ENCODE peak calls at places on chromosomes 11 and 22, in nine cellular contexts. Y is ovary; M is stimulated activated CD4-positive, alpha-beta T cell treated with anti-CD3 and anti-CD28 coated beads, Interleukin-4, amount 100 ng/mL, for 1 hour; A is NCI-H1417 treated with DMSO at 0.1 percent for 48 hours; E is activated T-cell treated with anti-CD3 and anti-CD28 coated beads for 1 hour; D is stimulated activated CD8-positive, alpha-beta memory T cell treated with anti-CD3 and anti-CD28 coated beads, Interleukin-12 subunit alpha, Interleukin-12 subunit beta, amount 100 ng/mL, for 1 hour; L is ureter; I is ACHN; R is mucosa of descending colon. N is an unnamed sample.

GRCh38 chr11:129230006-129230405 is 37.9 kb upstream of the ARHGAP32 start:
- DNase-seq in Y (no peak), M (no peak), A (no peak), E (no peak), D (no peak), L (no peak), I (no peak), R (no peak), N (no peak)

GRCh38 chr22:23896523-23897186 is 2.5 kb downstream of the MIF start:
- DNase-seq in Y (no peak), M (no peak), A (no peak), E (no peak), D (no peak), L (no peak), I (no peak), R (no peak), N (no peak)

GRCh38 chr11:45089845-45090499 is 56.5 kb upstream of the PRDM11 start:
- DNase-seq in Y (no peak), M (no peak), A (no peak), E (no peak), D (no peak), L (no peak), I (peak; percentile 18), R (no peak), N (no peak)

GRCh38 chr11:10208045-10208674 is 85.9 kb downstream of the SBF2 start:
- DNase-seq in Y (no peak), M (no peak), A (peak; percentile 19), E (no peak), D (no peak), L (no peak), I (peak; percentile 47), R (no peak), N (no peak)

GRCh38 chr11:36431429-36432092 is 78.5 kb downstream of the TRAF6 start:
- DNase-seq in Y (peak; percentile 76), M (no peak), A (no peak), E (no peak), D (no peak), L (peak; percentile 63), I (peak; percentile 84), R (no peak), N (peak; percentile 34)

GRCh38 chr22:49735411-49736311 is 92.0 kb downstream of the BRD1 start:
- DNase-seq in Y (no peak), M (peak; percentile 19), A (no peak), E (no peak), D (no peak), L (no peak), I (peak; percentile 10), R (no peak), N (no peak)

GRCh38 chr11:79400717-79401330 is 40.0 kb downstream of the TENM4 start:
- DNase-seq in Y (peak; percentile 52), M (no peak), A (no peak), E (no peak), D (no peak), L (no peak), I (peak; percentile 61), R (peak; percentile 54), N (peak; percentile 18)

GRCh38 chr11:74970852-74971395 is 17.8 kb upstream of the NEU3 start:
- DNase-seq in Y (no peak), M (no peak), A (no peak), E (no peak), D (no peak), L (no peak), I (no peak), R (no peak), N (no peak)

GRCh38 chr11:111308140-111308539 is 9.8 kb downstream of the POU2AF3 start:
- DNase-seq in Y (no peak), M (no peak), A (no peak), E (no peak), D (no peak), L (peak; percentile 41), I (peak; percentile 4), R (peak; percentile 83), N (no peak)

GRCh38 chr22:27537481-27537891 is 264.1 kb downstream of the MN1 start:
- DNase-seq in Y (peak; percentile 71), M (no peak), A (no peak), E (no peak), D (no peak), L (no peak), I (no peak), R (no peak), N (no peak)

GRCh38 chr11:47408598-47409439 is 429 bp downstream of the SLC39A13 start:
- DNase-seq in Y (peak; percentile 62), M (no peak), A (no peak), E (no peak), D (no peak), L (peak; percentile 68), I (peak; percentile 85), R (no peak), N (no peak)

GRCh38 chr11:64164392-64165312 is 1.3 kb downstream of the MACROD1 start:
- DNase-seq in Y (peak; percentile 57), M (no peak), A (no peak), E (no peak), D (no peak), L (no peak), I (no peak), R (peak; percentile 67), N (no peak)

GRCh38 chr11:17846852-17847453 is 112.4 kb downstream of the KCNC1 start:
- DNase-seq in Y (no peak), M (no peak), A (no peak), E (no peak), D (no peak), L (no peak), I (peak; percentile 4), R (no peak), N (no peak)

GRCh38 chr11:75371930-75372876 is 20.7 kb upstream of the ARRB1 start:
- DNase-seq in Y (no peak), M (no peak), A (no peak), E (no peak), D (no peak), L (no peak), I (no peak), R (peak; percentile 60), N (no peak)

GRCh38 chr22:17578129-17578754 is 14.9 kb downstream of the SLC25A18 start:
- DNase-seq in Y (peak; percentile 57), M (no peak), A (no peak), E (no peak), D (no peak), L (no peak), I (no peak), R (no peak), N (no peak)

GRCh38 chr11:3644817-3645235 is at the start of gene ART1:
- DNase-seq in Y (no peak), M (no peak), A (no peak), E (no peak), D (no peak), L (no peak), I (peak; percentile 12), R (no peak), N (no peak)

GRCh38 chr11:85953491-85954143 is 98.4 kb downstream of the CCDC83 start:
- DNase-seq in Y (no peak), M (no peak), A (no peak), E (no peak), D (no peak), L (no peak), I (no peak), R (no peak), N (no peak)

GRCh38 chr11:22304337-22304961 is 33.7 kb upstream of the SLC17A6 start:
- DNase-seq in Y (no peak), M (no peak), A (peak; percentile 2), E (no peak), D (no peak), L (no peak), I (peak; percentile 40), R (no peak), N (no peak)

GRCh38 chr22:35480143-35480542 is 60.5 kb upstream of the RASD2 start:
- DNase-seq in Y (peak; percentile 74), M (no peak), A (no peak), E (no peak), D (no peak), L (peak; percentile 82), I (peak; percentile 54), R (peak; percentile 72), N (no peak)

GRCh38 chr22:46906326-46907045 is 144.0 kb downstream of the TBC1D22A start:
- DNase-seq in Y (no peak), M (no peak), A (no peak), E (no peak), D (no peak), L (no peak), I (no peak), R (no peak), N (no peak)

GRCh38 chr11:61967924-61968757 is 707 bp upstream of the FTH1 start:
- DNase-seq in Y (peak; percentile 66), M (peak; percentile 40), A (no peak), E (peak; percentile 16), D (no peak), L (no peak), I (peak; percentile 26), R (peak; percentile 75), N (peak; percentile 65)

GRCh38 chr11:57100638-57101312 is 81.0 kb upstream of the LRRC55 start:
- DNase-seq in Y (no peak), M (no peak), A (no peak), E (no peak), D (no peak), L (no peak), I (no peak), R (no peak), N (no peak)

GRCh38 chr11:45142241-45142885 is 4.1 kb upstream of the PRDM11 start:
- DNase-seq in Y (no peak), M (no peak), A (no peak), E (no peak), D (no peak), L (no peak), I (no peak), R (no peak), N (no peak)

GRCh38 chr22:28030442-28030841 is 111.4 kb upstream of the PITPNB start:
- DNase-seq in Y (no peak), M (no peak), A (no peak), E (no peak), D (no peak), L (no peak), I (no peak), R (no peak), N (no peak)

GRCh38 chr22:47008208-47008885 is 245.9 kb downstream of the TBC1D22A start:
- DNase-seq in Y (no peak), M (no peak), A (no peak), E (no peak), D (no peak), L (no peak), I (no peak), R (no peak), N (no peak)

GRCh38 chr11:69984457-69985261 is 93.5 kb upstream of the ANO1 start:
- DNase-seq in Y (no peak), M (no peak), A (no peak), E (no peak), D (no peak), L (no peak), I (no peak), R (no peak), N (no peak)